ENCODE peak calls at places on chromosomes 13 and 19, in six cellular contexts. O is anterior cingulate cortex, H is ELF-1, Q is pons, I is H1, D is GM18507. V is an unnamed sample.

GRCh38 chr19:4326837-4327251 is 11.8 kb downstream of the STAP2 start:
- DNase-seq in O (no peak), H (peak), Q (no peak), I (no peak), D (no peak), V (no peak)

GRCh38 chr13:29956771-29957170 is 106.4 kb upstream of the UBL3 start:
- DNase-seq in O (no peak), H (no peak), Q (no peak), I (no peak), D (no peak), V (no peak)

GRCh38 chr13:99298056-99298455 is 9.1 kb downstream of the GPR183 start:
- DNase-seq in O (no peak), H (no peak), Q (no peak), I (no peak), D (no peak), V (no peak)

GRCh38 chr19:963401-964022 is 20.6 kb upstream of the WDR18 start:
- DNase-seq in O (no peak), H (peak), Q (no peak), I (no peak), D (no peak), V (no peak)

GRCh38 chr19:18109731-18110671 is 12.4 kb downstream of the MAST3 start:
- DNase-seq in O (no peak), H (no peak), Q (no peak), I (no peak), D (no peak), V (no peak)

GRCh38 chr13:73059460-73060250 is 850 bp downstream of the KLF5 start:
- DNase-seq in O (no peak), H (peak), Q (no peak), I (no peak), D (no peak), V (peak)

GRCh38 chr19:3604987-3605343 is 1.7 kb downstream of the TBXA2R start:
- DNase-seq in O (no peak), H (no peak), Q (no peak), I (no peak), D (no peak), V (no peak)

GRCh38 chr19:19900124-19900523 is 622 bp upstream of the ZNF93 start:
- DNase-seq in O (no peak), H (no peak), Q (no peak), I (no peak), D (no peak), V (peak)

GRCh38 chr13:80242728-80243427 is 98.0 kb downstream of the SPRY2 start:
- DNase-seq in O (no peak), H (no peak), Q (no peak), I (no peak), D (no peak), V (no peak)

GRCh38 chr19:46069841-46070341 is 29.1 kb upstream of the IGFL4 start:
- DNase-seq in O (no peak), H (no peak), Q (no peak), I (no peak), D (no peak), V (peak)

GRCh38 chr19:47183579-47183978 is 47.4 kb downstream of the BBC3 start:
- DNase-seq in O (no peak), H (no peak), Q (peak), I (no peak), D (no peak), V (no peak)

GRCh38 chr19:46356670-46357055 is 9.8 kb downstream of the PPP5C start:
- DNase-seq in O (no peak), H (no peak), Q (no peak), I (no peak), D (no peak), V (no peak)

GRCh38 chr13:109272595-109273325 is 513.6 kb downstream of the IRS2 start:
- DNase-seq in O (no peak), H (no peak), Q (no peak), I (no peak), D (no peak), V (no peak)

GRCh38 chr19:56837492-56837891 is 3.0 kb downstream of the PEG3 start:
- DNase-seq in O (peak), H (no peak), Q (peak), I (no peak), D (no peak), V (no peak)

GRCh38 chr19:3458229-3458555 is 22.1 kb downstream of the SMIM24 start:
- DNase-seq in O (no peak), H (no peak), Q (no peak), I (no peak), D (no peak), V (no peak)

GRCh38 chr13:114089751-114090400 is 42.5 kb downstream of the RASA3 start:
- DNase-seq in O (no peak), H (peak), Q (no peak), I (no peak), D (no peak), V (no peak)

GRCh38 chr19:38849746-38850230 is at the start of gene HNRNPL:
- DNase-seq in O (peak), H (no peak), Q (no peak), I (no peak), D (peak), V (no peak)

GRCh38 chr13:99677388-99677951 is 176.2 kb downstream of the TM9SF2 start:
- DNase-seq in O (no peak), H (no peak), Q (no peak), I (no peak), D (no peak), V (no peak)

GRCh38 chr13:27534108-27534975 is 84.0 kb upstream of the MTIF3 start:
- DNase-seq in O (no peak), H (no peak), Q (no peak), I (no peak), D (no peak), V (no peak)

GRCh38 chr13:30796132-30796832 is 60.9 kb downstream of the ALOX5AP start:
- DNase-seq in O (no peak), H (no peak), Q (no peak), I (no peak), D (no peak), V (peak)

GRCh38 chr13:63901630-63902029 is 2486.0 kb upstream of the PCDH20 start:
- DNase-seq in O (no peak), H (no peak), Q (no peak), I (no peak), D (no peak), V (no peak)

GRCh38 chr13:52159159-52159982 is at the start of gene NEK3:
- DNase-seq in O (peak), H (peak), Q (peak), I (peak), D (peak), V (peak)

GRCh38 chr13:22064854-22065646 is 394.2 kb downstream of the FGF9 start:
- DNase-seq in O (no peak), H (peak), Q (no peak), I (no peak), D (no peak), V (no peak)

GRCh38 chr19:6802336-6803035 is 30.0 kb downstream of the VAV1 start:
- DNase-seq in O (no peak), H (no peak), Q (peak), I (no peak), D (peak), V (no peak)

GRCh38 chr19:1512671-1513491 is at the start of gene ADAMTSL5:
- DNase-seq in O (no peak), H (peak), Q (no peak), I (no peak), D (peak), V (peak)

GRCh38 chr19:17739121-17739875 is 12.0 kb upstream of the FCHO1 start:
- DNase-seq in O (no peak), H (no peak), Q (no peak), I (no peak), D (no peak), V (no peak)

GRCh38 chr13:94251801-94252200 is 227.7 kb downstream of the DCT start:
- DNase-seq in O (no peak), H (no peak), Q (peak), I (no peak), D (no peak), V (peak)

GRCh38 chr13:26971990-26972888 is 199.4 kb downstream of the USP12 start:
- DNase-seq in O (no peak), H (peak), Q (no peak), I (peak), D (no peak), V (no peak)